ENCODE peak calls at places on chromosomes 5 and 9, in five cellular contexts. X is HepG2, L is body of pancreas, H is prostate gland, W is uterus. Y is an unnamed sample. For H3K4me1, the result is how much of the 10 kb centered on the place peaks cover.

GRCh38 chr5:60497706-60498500 is 202.1 kb downstream of the DEPDC1B start:
- DNase-seq in X (peak), L (no peak), H (no peak), W (no peak), Y (no peak)

GRCh38 chr9:86321373-86321772 is 32.8 kb downstream of the TUT7 start:
- DNase-seq in X (no peak), L (no peak), H (no peak), W (no peak), Y (no peak)

GRCh38 chr5:142966146-142966455 is 195.9 kb downstream of the ARHGAP26 start:
- DNase-seq in X (no peak), L (no peak), H (no peak), W (no peak), Y (no peak)

GRCh38 chr9:7640205-7640604 is 159.4 kb downstream of the DMAC1 start:
- DNase-seq in X (no peak), L (no peak), H (no peak), W (no peak), Y (no peak)

GRCh38 chr5:69033690-69034089 is 60.1 kb upstream of the SLC30A5 start:
- DNase-seq in X (no peak), L (no peak), H (no peak), W (no peak), Y (no peak)

GRCh38 chr9:5388026-5388806 is 48.5 kb upstream of the RLN1 start:
- DNase-seq in X (no peak), L (no peak), H (no peak), W (no peak), Y (no peak)

GRCh38 chr5:103461223-103461622 is 101.4 kb downstream of the NUDT12 start:
- DNase-seq in X (no peak), L (no peak), H (no peak), W (no peak), Y (no peak)

GRCh38 chr5:175861337-175862130 is 9.8 kb upstream of the CPLX2 start:
- DNase-seq in X (peak), L (no peak), H (no peak), W (no peak), Y (no peak)

GRCh38 chr5:121503111-121503840 is 348.4 kb upstream of the FTMT start:
- DNase-seq in X (peak), L (peak), H (peak), W (no peak), Y (peak)

GRCh38 chr5:34517249-34517648 is 138.9 kb upstream of the RAI14 start:
- DNase-seq in X (no peak), L (no peak), H (no peak), W (no peak), Y (no peak)

GRCh38 chr5:122874179-122874875 is 28.9 kb downstream of the SNX24 start:
- DNase-seq in X (no peak), L (no peak), H (no peak), W (no peak), Y (no peak)

GRCh38 chr9:26882154-26882553 is 10.4 kb downstream of the CAAP1 start:
- DNase-seq in X (no peak), L (no peak), H (no peak), W (no peak), Y (no peak)

GRCh38 chr9:120923620-120924328 is 2.8 kb downstream of the TRAF1 start:
- DNase-seq in X (no peak), L (no peak), H (no peak), W (no peak), Y (no peak)

GRCh38 chr5:176818391-176819098 is 8.2 kb downstream of the UNC5A start:
- DNase-seq in X (peak), L (no peak), H (no peak), W (no peak), Y (no peak)

GRCh38 chr5:36606437-36607113 is at the start of gene SLC1A3:
- DNase-seq in X (no peak), L (peak), H (peak), W (peak), Y (peak)

GRCh38 chr5:41874512-41875060 is 4.4 kb upstream of the OXCT1 start:
- DNase-seq in X (no peak), L (no peak), H (no peak), W (no peak), Y (no peak)

GRCh38 chr5:41869150-41869738 is 981 bp downstream of the OXCT1 start:
- DNase-seq in X (no peak), L (peak), H (peak), W (peak), Y (peak)

GRCh38 chr5:41870621-41871048 is 410 bp upstream of the OXCT1 start:
- DNase-seq in X (no peak), L (no peak), H (no peak), W (no peak), Y (no peak)

GRCh38 chr5:41871866-41872265 is 1.6 kb upstream of the OXCT1 start:
- DNase-seq in X (no peak), L (peak), H (peak), W (peak), Y (no peak)

GRCh38 chr5:41869739-41870620 is at the start of gene OXCT1:
- DNase-seq in X (peak), L (peak), H (peak), W (peak), Y (peak)
- TF ChIP-seq POLR2A in X (no peak), L (peak), H (peak), W (peak), Y (no peak)

GRCh38 chr5:151139015-151139414 is 18.6 kb downstream of the ANXA6 start:
- DNase-seq in X (no peak), L (peak), H (no peak), W (no peak), Y (no peak)
- H3K4me1 ChIP-seq in X (under half), L (under half), H (under half), W (under half), Y (under half)

DNA sequence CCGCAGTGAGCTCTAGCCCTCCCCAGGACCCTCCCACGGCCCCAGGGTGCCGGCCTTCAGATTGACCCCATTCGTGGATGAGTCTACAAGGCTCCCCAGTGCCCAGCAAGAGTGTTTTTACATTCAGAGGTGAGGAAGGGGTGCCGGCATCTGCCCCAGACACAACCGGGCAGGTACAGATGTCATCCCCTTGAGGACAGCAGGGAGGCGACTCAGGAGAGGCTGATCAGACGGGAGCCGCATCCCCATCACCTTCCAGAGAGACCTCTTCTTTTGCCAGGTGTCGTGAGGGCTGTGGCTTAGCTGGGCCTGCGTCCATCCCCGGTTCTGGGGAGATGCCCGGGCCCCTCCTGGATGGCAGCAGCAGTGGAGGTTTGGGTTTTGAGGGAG is 4.3 kb upstream of the LRRC14B start:
- DNase-seq in X (no peak), L (no peak), H (no peak), W (no peak), Y (no peak)
- H3K27ac ChIP-seq in X (no peak), L (no peak), H (no peak), W (no peak), Y (no peak)

GRCh38 chr5:180141068-180141660 is 67.8 kb downstream of the RASGEF1C start:
- DNase-seq in X (no peak), L (no peak), H (no peak), W (no peak), Y (peak)

GRCh38 chr5:180140627-180141006 is 68.4 kb downstream of the RASGEF1C start:
- DNase-seq in X (no peak), L (no peak), H (no peak), W (no peak), Y (peak)

GRCh38 chr5:180142824-180143610 is 66.0 kb downstream of the RASGEF1C start:
- DNase-seq in X (no peak), L (no peak), H (no peak), W (no peak), Y (peak)

GRCh38 chr5:180143656-180144364 is 65.2 kb downstream of the RASGEF1C start:
- DNase-seq in X (no peak), L (no peak), H (no peak), W (no peak), Y (peak)

DNA sequence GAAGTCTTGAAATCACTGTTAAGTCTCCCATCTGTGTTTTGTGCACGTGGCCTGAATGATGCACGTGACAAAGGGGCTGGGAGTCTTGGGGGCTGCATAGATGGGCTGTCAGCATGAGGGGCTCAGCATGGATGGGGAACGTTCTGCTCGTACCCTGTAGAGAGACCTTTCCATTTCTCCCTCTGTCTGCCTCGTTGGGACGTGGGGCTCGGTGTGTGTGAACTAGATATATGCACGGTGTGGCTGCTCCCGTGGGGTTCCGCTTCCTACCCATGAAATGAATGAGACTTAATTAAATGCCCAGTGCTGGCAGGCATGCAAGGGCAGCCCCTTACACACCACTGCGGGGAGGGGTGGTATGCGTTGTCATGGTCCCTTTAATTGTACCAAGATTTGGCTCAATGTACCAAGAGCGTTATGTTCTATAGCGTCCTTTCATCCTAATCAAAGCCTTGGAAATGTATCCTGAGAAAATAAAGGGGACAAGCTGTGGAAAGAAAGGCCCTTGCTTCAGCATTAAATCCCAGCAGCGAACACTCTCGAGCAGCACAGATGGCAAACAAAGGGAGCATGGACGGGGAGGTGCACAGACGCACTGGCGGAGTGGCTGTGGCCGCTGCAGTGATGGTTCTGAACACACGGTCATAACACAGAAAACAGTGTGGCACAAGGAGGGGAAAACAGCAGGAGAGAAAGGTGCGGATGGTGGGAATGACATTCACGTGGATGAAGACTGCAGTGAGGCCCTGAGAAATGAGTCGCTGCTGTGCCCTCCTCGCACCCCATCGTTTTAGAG is 66.8 kb downstream of the RASGEF1C start:
- DNase-seq in X (no peak), L (no peak), H (no peak), W (no peak), Y (peak)
- TF ChIP-seq POLR2A in X (no peak), L (no peak), H (no peak), W (no peak), Y (no peak)

GRCh38 chr9:129403743-129404620 is 216.9 kb downstream of the C9orf50 start:
- DNase-seq in X (no peak), L (no peak), H (no peak), W (no peak), Y (no peak)

GRCh38 chr9:129405831-129406220 is 215.1 kb downstream of the C9orf50 start:
- DNase-seq in X (no peak), L (no peak), H (no peak), W (no peak), Y (no peak)

GRCh38 chr9:129402931-129403742 is 217.8 kb downstream of the C9orf50 start:
- DNase-seq in X (no peak), L (no peak), H (no peak), W (no peak), Y (no peak)

GRCh38 chr9:129405089-129405830 is 215.6 kb downstream of the C9orf50 start:
- DNase-seq in X (peak), L (no peak), H (no peak), W (no peak), Y (no peak)

GRCh38 chr9:129404621-129405020 is 216.3 kb downstream of the C9orf50 start:
- DNase-seq in X (no peak), L (no peak), H (no peak), W (no peak), Y (no peak)
- H3K4me1 ChIP-seq in X (half or more), L (under half), H (under half), W (under half), Y (under half)

DNA sequence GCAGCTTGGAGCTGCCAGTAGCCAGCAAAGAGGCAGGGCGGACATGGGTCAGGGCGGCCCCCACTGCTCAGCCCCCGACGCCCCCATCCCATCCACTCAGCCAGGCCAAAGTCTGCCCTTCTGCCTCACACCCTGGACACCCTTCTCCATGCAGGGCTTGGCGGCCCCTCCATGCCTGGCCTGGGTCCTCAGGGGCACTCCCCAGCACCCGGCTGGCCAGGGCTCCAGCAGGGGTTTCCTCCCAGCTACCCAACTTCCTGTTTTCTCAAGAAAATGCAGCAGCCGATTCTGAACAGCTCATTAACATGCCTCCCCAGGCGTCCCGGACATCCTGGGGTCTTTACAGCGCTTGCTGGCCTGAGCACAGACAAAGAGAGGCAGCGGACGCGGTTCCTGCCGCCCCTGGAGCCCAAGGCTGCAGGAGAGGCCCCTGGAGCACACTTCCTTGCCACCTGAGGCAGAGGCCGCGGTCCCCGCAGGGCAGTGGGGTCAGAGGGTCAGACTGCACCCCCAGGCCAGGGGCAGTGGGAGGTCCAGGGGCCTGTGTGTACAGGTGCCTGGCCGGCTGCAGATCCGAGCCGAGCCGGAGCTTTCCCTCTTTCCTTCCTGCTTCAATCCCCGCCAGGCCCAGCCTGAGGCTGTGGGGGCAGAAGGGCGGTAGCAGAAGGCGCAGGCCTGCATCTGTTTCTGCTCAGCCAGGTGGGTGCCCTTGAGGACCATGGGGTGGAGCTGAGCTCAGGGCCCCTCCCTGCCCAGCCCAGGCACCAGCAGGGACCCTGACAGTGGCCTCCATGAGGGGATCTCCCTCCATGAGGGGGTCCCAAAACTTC is 18.7 kb upstream of the NRARP start:
- DNase-seq in X (no peak), L (no peak), H (no peak), W (no peak), Y (peak)
- H3K27ac ChIP-seq in X (no peak), L (no peak), H (no peak), W (no peak), Y (no peak)

GRCh38 chr5:111254613-111255012 is 30.4 kb downstream of the CAMK4 start:
- DNase-seq in X (no peak), L (no peak), H (no peak), W (no peak), Y (no peak)
- TF ChIP-seq POLR2A in X (no peak), L (no peak), H (no peak), W (no peak), Y (no peak)

Y was measured in testis.